ENCODE peak calls at places on chromosomes 16 and 17, in four cellular contexts. F, L, K and N are unnamed samples.

GRCh38 chr17:8016632-8017424 is 14.4 kb downstream of the GUCY2D start:
- DNase-seq in F (no peak), L (no peak), K (peak), N (no peak)

GRCh38 chr17:528253-528652 is 175.6 kb upstream of the RPH3AL start:
- DNase-seq in F (no peak), L (no peak), K (no peak), N (no peak)

GRCh38 chr17:7486181-7486580 is 2.0 kb downstream of the POLR2A start:
- DNase-seq in F (no peak), L (no peak), K (no peak), N (no peak)

GRCh38 chr17:6464446-6465041 is 20.3 kb downstream of the PIMREG start:
- DNase-seq in F (no peak), L (no peak), K (no peak), N (no peak)

GRCh38 chr17:59001158-59001814 is 105.4 kb downstream of the TRIM37 start:
- DNase-seq in F (peak), L (peak), K (peak), N (peak)

GRCh38 chr17:72411124-72411563 is 290.3 kb downstream of the SOX9 start:
- DNase-seq in F (no peak), L (no peak), K (no peak), N (no peak)

GRCh38 chr16:11560701-11561439 is 25.8 kb downstream of the LITAF start:
- DNase-seq in F (no peak), L (no peak), K (no peak), N (no peak)

GRCh38 chr17:60173304-60173807 is 23.6 kb downstream of the CA4 start:
- DNase-seq in F (no peak), L (no peak), K (no peak), N (no peak)

GRCh38 chr17:82332669-82333278 is 792 bp downstream of the SECTM1 start:
- DNase-seq in F (no peak), L (no peak), K (peak), N (peak)

GRCh38 chr16:20322696-20323095 is 4.6 kb downstream of the GP2 start:
- DNase-seq in F (no peak), L (no peak), K (no peak), N (no peak)

GRCh38 chr17:59108400-59109102 is 1.9 kb upstream of the TRIM37 start:
- DNase-seq in F (no peak), L (no peak), K (no peak), N (no peak)

GRCh38 chr16:24906901-24907300 is 61.1 kb downstream of the SLC5A11 start:
- DNase-seq in F (no peak), L (no peak), K (no peak), N (no peak)

GRCh38 chr17:51435641-51436091 is 175.3 kb downstream of the UTP18 start:
- DNase-seq in F (peak), L (no peak), K (peak), N (no peak)

GRCh38 chr16:2841606-2842339 is 11.7 kb downstream of the ZG16B start:
- DNase-seq in F (no peak), L (no peak), K (no peak), N (no peak)

GRCh38 chr16:5972747-5973146 is 875.2 kb upstream of the EEF2KMT start:
- DNase-seq in F (no peak), L (no peak), K (no peak), N (no peak)

GRCh38 chr16:68792465-68793324 is 50.6 kb upstream of the TANGO6 start:
- DNase-seq in F (no peak), L (no peak), K (no peak), N (peak)

GRCh38 chr17:7548585-7549400 is at the start of gene TNFSF12:
- DNase-seq in F (peak), L (no peak), K (peak), N (no peak)

GRCh38 chr17:74862108-74862901 is 2.6 kb upstream of the GRIN2C start:
- DNase-seq in F (peak), L (no peak), K (peak), N (peak)

GRCh38 chr16:87161822-87162676 is 155.1 kb downstream of the C16orf95 start:
- DNase-seq in F (no peak), L (no peak), K (peak), N (no peak)

GRCh38 chr16:8660841-8661301 is 13.5 kb upstream of the ABAT start:
- DNase-seq in F (peak), L (no peak), K (peak), N (no peak)

GRCh38 chr17:39400547-39401411 is 647 bp downstream of the FBXL20 start:
- DNase-seq in F (no peak), L (no peak), K (no peak), N (no peak)

GRCh38 chr16:70576431-70577255 is 53.0 kb downstream of the SF3B3 start:
- DNase-seq in F (no peak), L (peak), K (no peak), N (peak)

GRCh38 chr17:10574324-10574723 is 24.9 kb upstream of the MYH2 start:
- DNase-seq in F (no peak), L (no peak), K (no peak), N (no peak)

GRCh38 chr17:56629450-56630187 is 36.1 kb downstream of the NOG start:
- DNase-seq in F (no peak), L (no peak), K (peak), N (no peak)

GRCh38 chr16:70657956-70658355 is 11.6 kb downstream of the IL34 start:
- DNase-seq in F (no peak), L (no peak), K (no peak), N (no peak)

GRCh38 chr17:83050651-83051422 is 28.6 kb upstream of the METRNL start:
- DNase-seq in F (no peak), L (no peak), K (no peak), N (no peak)

GRCh38 chr17:81609541-81610353 is 27.2 kb downstream of the NPLOC4 start:
- DNase-seq in F (no peak), L (no peak), K (no peak), N (no peak)

GRCh38 chr16:80938928-80939260 is 67.8 kb downstream of the CMC2 start:
- DNase-seq in F (no peak), L (no peak), K (no peak), N (no peak)

GRCh38 chr17:42107597-42108576 is 4.6 kb downstream of the DHX58 start:
- DNase-seq in F (peak), L (no peak), K (peak), N (peak)
- TF ChIP-seq POLR2AphosphoS5 in F (no peak), L (no peak), K (no peak), N (no peak)

GRCh38 chr16:85421338-85422123 is 191.6 kb upstream of the GSE1 start:
- DNase-seq in F (no peak), L (no peak), K (no peak), N (no peak)
- TF ChIP-seq SPI1 in F (no peak), L (no peak), K (no peak), N (no peak)

GRCh38 chr17:80264048-80264792 is 3.6 kb downstream of the RNF213 start:
- DNase-seq in F (no peak), L (no peak), K (no peak), N (no peak)

GRCh38 chr17:80264793-80265075 is 4.1 kb downstream of the RNF213 start:
- DNase-seq in F (no peak), L (no peak), K (no peak), N (no peak)

GRCh38 chr17:80262775-80263244 is 2.2 kb downstream of the RNF213 start:
- DNase-seq in F (no peak), L (no peak), K (no peak), N (no peak)

GRCh38 chr17:80262291-80262690 is 1.6 kb downstream of the RNF213 start:
- DNase-seq in F (no peak), L (no peak), K (no peak), N (no peak)

GRCh38 chr17:80263253-80264047 is 2.8 kb downstream of the RNF213 start:
- DNase-seq in F (peak), L (peak), K (no peak), N (peak)
- TF ChIP-seq POLR2AphosphoS5 in F (peak), L (peak), K (no peak), N (no peak)

GRCh38 chr17:79722787-79723186 is 8.0 kb upstream of the ENPP7 start:
- DNase-seq in F (no peak), L (no peak), K (no peak), N (no peak)

GRCh38 chr17:79720705-79721295 is 9.9 kb upstream of the ENPP7 start:
- DNase-seq in F (no peak), L (no peak), K (no peak), N (no peak)

GRCh38 chr17:79716183-79716797 is 14.5 kb upstream of the ENPP7 start:
- DNase-seq in F (no peak), L (no peak), K (no peak), N (no peak)

DNA sequence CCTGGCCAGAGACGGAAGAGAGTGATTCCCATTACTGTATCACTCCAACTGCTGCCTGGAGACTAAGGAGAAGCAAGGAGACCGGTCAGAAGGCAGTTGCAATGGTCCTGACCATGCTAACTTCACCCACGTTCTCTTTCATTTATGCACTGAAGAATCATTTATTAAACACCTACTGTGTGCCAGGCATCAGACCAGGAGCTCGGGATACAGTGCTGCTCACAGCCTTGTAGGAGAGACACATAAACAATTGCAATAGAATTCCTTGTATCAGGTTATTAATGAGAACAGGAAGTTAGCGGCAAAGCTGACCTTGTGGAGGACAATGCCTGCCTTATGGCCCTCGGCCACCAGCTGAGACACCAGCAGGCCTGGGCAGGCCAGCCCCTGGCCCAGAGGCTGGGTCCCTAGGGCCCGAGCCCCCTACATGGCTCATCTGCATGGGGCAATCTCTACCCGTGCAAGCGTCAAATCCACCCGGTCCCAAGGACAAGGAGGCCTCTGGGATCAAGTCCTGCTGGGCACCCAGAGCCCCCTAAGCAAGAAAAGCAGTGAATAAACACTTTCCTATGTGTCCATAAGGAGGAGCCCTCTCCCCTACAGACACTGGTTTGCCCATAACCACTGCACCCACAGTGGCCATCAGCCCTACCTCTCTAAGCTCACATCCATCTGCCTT is 8.6 kb upstream of the ENPP7 start:
- DNase-seq in F (no peak), L (no peak), K (peak), N (no peak)
- TF ChIP-seq SPI1 in F (no peak), L (no peak), K (no peak), N (no peak)

GRCh38 chr16:89615176-89615575 is 1.7 kb downstream of the DPEP1 start:
- DNase-seq in F (no peak), L (no peak), K (no peak), N (no peak)
- TF ChIP-seq POLR2AphosphoS5 in F (no peak), L (no peak), K (no peak), N (no peak)

GRCh38 chr17:20966869-20967268 is 75.9 kb downstream of the USP22 start:
- DNase-seq in F (no peak), L (no peak), K (no peak), N (no peak)
- TF ChIP-seq SPI1 in F (no peak), L (no peak), K (no peak), N (no peak)

DNA sequence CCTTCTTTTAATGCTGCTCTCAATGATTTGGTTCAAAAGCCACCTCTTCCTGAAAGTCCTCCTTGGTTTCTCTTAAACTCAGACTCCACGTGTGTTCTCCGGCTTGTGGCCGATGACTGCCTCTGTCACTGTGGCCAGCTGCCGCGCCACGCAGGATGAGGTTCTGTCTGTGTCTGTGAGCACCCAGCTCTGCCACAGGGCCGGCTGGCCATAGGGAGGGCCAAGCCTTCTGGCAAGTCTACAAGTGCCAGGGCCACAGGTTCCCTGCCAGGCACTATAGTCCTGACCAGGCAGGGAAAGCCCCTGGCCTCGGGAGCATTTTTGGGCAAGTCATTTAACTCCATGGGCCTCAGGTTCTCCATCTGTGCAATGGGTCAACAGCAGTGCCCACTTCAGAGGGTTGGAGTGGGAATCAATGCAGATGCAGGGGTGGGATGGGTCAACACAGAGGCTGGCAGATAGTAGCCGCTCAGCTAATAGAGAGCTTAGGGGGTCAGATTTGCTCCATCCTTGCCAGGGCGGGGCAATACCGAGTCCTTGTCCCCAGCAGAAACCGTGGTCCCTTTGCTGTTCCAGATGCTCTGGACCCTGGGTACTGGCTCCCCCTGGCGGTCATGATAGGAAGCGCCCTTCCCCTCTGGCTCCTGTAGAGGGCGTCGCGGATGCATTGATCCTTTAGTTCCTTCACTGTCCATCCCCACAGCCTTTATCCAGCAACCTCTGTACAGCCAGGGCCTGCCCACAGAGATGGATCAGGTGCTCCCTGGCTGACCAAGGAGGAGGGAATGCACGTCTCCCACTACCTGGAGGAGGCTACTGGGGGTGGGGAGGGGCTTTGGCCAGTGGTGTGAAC is 19.3 kb upstream of the ADGRG3 start:
- DNase-seq in F (peak), L (peak), K (peak), N (peak)
- TF ChIP-seq POLR2AphosphoS5 in F (no peak), L (no peak), K (no peak), N (no peak)

DNA sequence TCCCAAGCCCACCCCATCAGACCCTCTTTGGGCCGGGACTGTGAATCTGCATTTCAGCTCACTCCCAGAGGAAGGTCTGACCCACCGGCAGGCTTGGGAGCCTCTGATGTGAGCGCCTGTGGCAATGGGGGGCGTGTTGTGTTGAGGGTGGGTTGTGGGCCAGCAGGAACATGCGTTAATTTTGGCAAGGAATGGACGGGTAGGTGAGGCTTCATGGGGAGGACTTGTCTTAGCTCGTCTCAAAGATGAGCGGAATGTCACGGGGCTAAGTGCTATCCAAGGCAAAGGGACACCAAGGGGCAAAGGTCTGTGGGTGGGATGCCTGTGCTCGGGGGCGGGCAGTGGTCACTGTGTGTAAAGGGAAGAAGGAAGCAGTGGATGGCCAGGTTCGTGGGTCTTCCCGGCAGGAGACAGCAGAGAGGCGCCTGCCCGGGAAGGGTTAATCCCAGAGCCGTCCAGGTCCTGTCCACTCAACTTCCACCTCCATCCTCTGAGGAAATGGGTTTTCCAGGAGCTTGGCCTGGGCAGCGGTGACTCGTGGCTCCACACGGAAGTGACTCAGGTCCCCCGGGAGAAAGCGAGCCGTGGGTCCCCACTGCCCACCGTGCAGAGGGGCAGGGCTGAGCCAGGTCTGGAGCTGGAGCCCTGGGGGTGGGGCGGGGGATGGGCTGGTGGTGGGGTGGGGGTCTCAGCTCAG is 17.4 kb downstream of the ADGRG1 start:
- DNase-seq in F (no peak), L (no peak), K (no peak), N (no peak)
- TF ChIP-seq SPI1 in F (no peak), L (no peak), K (no peak), N (no peak)